ENCODE peak calls at places on chromosomes 12 and 14, in six cellular contexts. F is uterus, B is tibial artery, U is mammary epithelial cell, Q is heart left ventricle, O is GM23338. C is an unnamed sample.

GRCh38 chr12:113457710-113458109 is 14.0 kb downstream of the LHX5 start:
- DNase-seq in F (no peak), B (no peak), U (no peak), Q (no peak), O (no peak), C (no peak)

GRCh38 chr12:13194462-13195110 is 1.9 kb upstream of the EMP1 start:
- DNase-seq in F (peak; percentile 56), B (no peak), U (peak; percentile 94), Q (no peak), O (no peak), C (no peak)

GRCh38 chr12:53867216-53868012 is 71.2 kb upstream of the HOXC13 start:
- DNase-seq in F (no peak), B (no peak), U (peak; percentile 66), Q (no peak), O (peak; percentile 76), C (no peak)

GRCh38 chr12:1041478-1041877 is 50.5 kb downstream of the ERC1 start:
- DNase-seq in F (no peak), B (no peak), U (no peak), Q (no peak), O (no peak), C (no peak)

GRCh38 chr14:50666772-50667490 is 1.2 kb downstream of the SAV1 start:
- DNase-seq in F (peak; percentile 44), B (peak; percentile 74), U (peak; percentile 70), Q (no peak), O (peak; percentile 76), C (no peak)

GRCh38 chr12:49018282-49019119 is at the start of gene PRKAG1:
- DNase-seq in F (peak; percentile 94), B (peak; percentile 98), U (peak; percentile 93), Q (peak; percentile 99), O (peak; percentile 99), C (peak; percentile 98)

GRCh38 chr14:70856851-70857498 is 47.7 kb upstream of the MAP3K9 start:
- DNase-seq in F (no peak), B (no peak), U (peak; percentile 92), Q (no peak), O (no peak), C (no peak)

GRCh38 chr12:93376436-93377251 is 1.1 kb upstream of the NUDT4 start:
- DNase-seq in F (peak; percentile 26), B (no peak), U (peak; percentile 10), Q (no peak), O (peak; percentile 65), C (no peak)

GRCh38 chr14:101128478-101129450 is 225.2 kb upstream of the RTL1 start:
- DNase-seq in F (no peak), B (peak; percentile 41), U (no peak), Q (peak; percentile 54), O (no peak), C (no peak)

GRCh38 chr14:92641306-92641705 is 107.1 kb downstream of the LGMN start:
- DNase-seq in F (no peak), B (no peak), U (no peak), Q (no peak), O (no peak), C (no peak)

GRCh38 chr12:98439471-98440164 is 75.8 kb upstream of the TMPO start:
- DNase-seq in F (no peak), B (no peak), U (no peak), Q (no peak), O (no peak), C (no peak)

GRCh38 chr12:128796439-128797118 is 27.2 kb downstream of the SLC15A4 start:
- DNase-seq in F (no peak), B (no peak), U (no peak), Q (no peak), O (no peak), C (no peak)

DNA sequence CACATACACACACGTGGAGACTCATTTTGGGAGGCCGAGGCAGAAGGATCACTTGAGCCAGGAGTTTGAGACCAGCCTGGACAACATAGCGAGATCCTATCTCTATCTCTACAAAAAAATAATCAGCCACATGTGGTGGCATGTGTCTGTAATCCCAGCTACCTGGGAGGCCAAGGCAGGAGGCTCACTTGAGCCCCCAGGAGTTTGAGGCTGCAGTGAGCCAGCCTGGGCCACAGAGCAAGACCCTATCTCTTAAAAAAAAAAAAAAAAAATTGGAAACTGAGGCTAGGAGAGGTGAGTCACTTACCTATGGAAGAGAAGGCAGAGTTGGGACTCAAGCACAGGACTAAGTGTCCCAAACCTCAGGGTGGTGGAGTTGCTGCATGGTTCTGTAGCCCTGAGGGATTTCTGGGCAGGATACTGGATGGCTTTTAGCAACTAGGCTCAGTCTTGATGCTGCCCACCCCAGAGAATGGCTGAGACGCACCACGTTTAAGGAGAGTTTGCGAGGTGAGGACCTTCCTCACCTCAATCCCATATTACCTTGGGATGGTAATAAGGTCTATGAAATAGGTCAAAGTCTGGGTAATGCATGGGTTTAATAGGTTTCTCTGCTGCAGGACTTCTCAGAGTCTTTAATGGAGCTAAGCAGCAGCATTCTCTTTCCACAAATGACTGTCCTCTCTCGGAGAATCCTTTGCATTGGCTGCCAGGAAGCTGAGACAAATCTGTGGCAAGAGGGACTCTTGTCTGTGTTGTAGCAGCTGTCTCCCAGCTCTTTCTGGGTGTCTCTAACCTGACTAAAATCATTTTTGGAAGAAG is 35.6 kb downstream of the SH2B3 start:
- DNase-seq in F (no peak), B (peak; percentile 19), U (no peak), Q (no peak), O (no peak), C (peak; percentile 22)
- H3K4me1 ChIP-seq in F (no peaks in the 10 kb centered on the region), B (peaks cover 22% of the 10 kb centered on the region), U (peaks cover 52% of the 10 kb centered on the region), Q (peaks cover 98% of the 10 kb centered on the region), O (peaks cover 24% of the 10 kb centered on the region), C (no peaks in the 10 kb centered on the region)

DNA sequence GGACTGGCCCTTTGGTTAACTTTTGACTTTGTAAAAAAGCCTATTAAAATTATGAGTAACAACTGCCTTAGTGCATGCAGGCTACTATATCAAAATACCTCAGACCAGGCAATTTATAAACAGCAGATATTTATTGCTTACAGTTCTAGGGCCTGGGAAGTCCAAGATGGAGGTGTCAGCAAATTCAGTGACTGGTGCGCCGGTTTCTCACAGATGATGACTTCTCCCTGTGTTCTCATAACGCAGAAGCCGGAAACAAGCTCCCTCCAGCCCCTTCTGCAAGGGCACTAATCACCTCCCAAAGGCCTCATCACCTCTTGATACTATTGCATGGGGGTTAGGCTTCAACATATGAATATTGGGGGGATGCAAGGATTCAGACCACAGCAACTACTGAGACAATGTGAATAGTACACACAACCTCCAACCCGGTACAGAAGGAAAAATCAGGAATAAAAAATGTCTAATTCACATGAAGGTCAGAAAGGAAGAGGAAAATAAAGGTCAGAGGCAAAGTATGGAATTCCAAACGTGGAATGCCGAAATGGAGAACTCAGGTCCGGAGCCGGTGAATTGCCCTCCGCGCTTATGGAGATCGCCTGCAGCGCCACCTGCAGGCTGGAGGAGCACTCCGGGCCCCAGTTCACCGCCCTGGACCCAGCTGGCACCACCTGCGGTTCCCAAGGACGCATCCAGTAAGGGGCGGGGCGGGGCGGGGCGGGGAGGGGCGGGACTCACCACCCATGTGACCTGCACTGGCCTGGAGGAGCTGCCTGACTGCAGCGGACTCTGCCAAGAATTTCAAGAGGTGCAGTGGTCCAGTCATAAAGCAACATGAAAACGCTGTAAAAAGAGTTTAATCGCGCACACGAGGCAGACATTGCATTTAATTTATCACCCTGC is 203.4 kb downstream of the KIF26A start:
- DNase-seq in F (peak; percentile 12), B (no peak), U (no peak), Q (peak; percentile 77), O (peak; percentile 95), C (peak; percentile 42)
- H3K4me3 ChIP-seq in F (no peak overlapping the region), B (no peak overlapping the region), U (no peak overlapping the region), Q (no peak overlapping the region), O (peak overlapping the region; percentile 40), C (no peak overlapping the region)

GRCh38 chr12:27279836-27280235 is 35.8 kb downstream of the STK38L start:
- DNase-seq in F (no peak), B (no peak), U (no peak), Q (no peak), O (no peak), C (no peak)

GRCh38 chr12:27280412-27280811 is 36.3 kb downstream of the STK38L start:
- DNase-seq in F (no peak), B (no peak), U (no peak), Q (no peak), O (no peak), C (no peak)

GRCh38 chr12:27276275-27276674 is 32.2 kb downstream of the STK38L start:
- DNase-seq in F (no peak), B (no peak), U (no peak), Q (no peak), O (peak; percentile 74), C (no peak)

GRCh38 chr12:27274706-27275105 is 30.6 kb downstream of the STK38L start:
- DNase-seq in F (no peak), B (no peak), U (no peak), Q (no peak), O (no peak), C (no peak)

DNA sequence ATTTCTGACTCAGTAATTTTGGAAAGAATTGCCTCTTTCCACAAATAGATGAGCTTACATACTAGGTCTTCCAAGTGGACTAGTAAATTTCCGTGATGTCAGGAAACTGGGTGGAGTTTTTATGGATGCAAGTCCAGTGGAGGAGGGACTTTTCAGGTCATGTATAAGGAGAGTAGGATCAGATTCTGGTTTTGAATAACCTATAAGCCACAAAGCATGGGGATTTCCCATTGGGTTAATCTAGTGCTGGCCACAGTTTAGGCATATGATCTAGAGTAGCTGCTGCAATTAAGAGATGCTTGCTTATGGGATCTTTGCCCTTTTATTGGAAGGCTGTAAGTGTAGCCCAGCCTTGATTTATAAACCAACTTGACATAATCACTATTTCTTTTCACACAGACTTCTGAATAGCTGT is 33.8 kb downstream of the STK38L start:
- DNase-seq in F (peak; percentile 74), B (no peak), U (peak; percentile 66), Q (no peak), O (peak; percentile 59), C (no peak)
- H3K4me1 ChIP-seq in F (peaks cover 18% of the 10 kb centered on the region), B (peaks cover 56% of the 10 kb centered on the region), U (no peaks in the 10 kb centered on the region), Q (peaks cover 91% of the 10 kb centered on the region), O (peaks cover 62% of the 10 kb centered on the region), C (peaks cover 9% of the 10 kb centered on the region)

GRCh38 chr12:11496157-11496851 is 100.9 kb upstream of the PRB2 start:
- DNase-seq in F (no peak), B (no peak), U (no peak), Q (no peak), O (peak; percentile 49), C (no peak)
- H3K4me3 ChIP-seq in F (no peak overlapping the region), B (no peak overlapping the region), U (no peak overlapping the region), Q (no peak overlapping the region), O (no peak overlapping the region), C (no peak overlapping the region)

DNA sequence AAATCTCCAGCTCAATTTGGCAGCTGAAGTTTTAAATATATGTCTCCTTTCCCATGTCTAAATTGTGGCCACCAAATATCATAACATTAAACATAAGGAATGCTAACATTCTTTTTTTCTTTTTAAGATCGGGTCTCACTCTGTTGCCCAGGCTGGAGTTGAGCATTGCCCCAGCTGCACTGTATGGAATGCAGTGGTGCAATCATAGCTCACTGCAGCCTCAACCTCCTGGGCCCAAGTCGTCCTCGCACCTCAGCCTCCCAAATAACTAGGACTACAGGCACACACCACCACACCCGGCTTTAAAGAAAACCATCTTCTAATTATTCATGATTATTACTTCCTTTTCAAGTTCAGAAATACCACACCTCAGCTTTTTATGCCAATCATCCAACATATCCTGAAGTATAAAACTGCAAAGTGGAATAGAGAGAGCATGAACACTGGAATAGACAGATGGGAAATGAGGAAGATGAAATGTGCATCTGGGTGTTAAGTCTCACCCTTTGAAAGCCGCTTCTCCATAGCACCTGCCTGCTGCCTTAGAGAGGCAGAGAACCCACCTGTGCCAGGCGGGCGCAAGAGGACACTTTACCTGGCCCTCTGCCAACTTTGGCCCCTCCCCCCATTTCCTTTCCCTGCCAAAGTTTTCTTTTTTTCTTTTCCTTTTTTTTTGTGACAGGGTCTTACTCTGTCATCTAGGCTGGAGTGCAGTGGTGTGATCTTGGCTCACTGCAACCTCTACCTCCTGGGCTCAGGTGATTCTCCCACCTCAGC is 2.8 kb upstream of the EML1 start:
- DNase-seq in F (no peak), B (no peak), U (no peak), Q (no peak), O (no peak), C (no peak)
- H3K4me1 ChIP-seq in F (peaks cover 2% of the 10 kb centered on the region), B (peaks cover 19% of the 10 kb centered on the region), U (peaks cover 4% of the 10 kb centered on the region), Q (peaks cover 51% of the 10 kb centered on the region), O (peaks cover 13% of the 10 kb centered on the region), C (no peaks in the 10 kb centered on the region)